ENCODE peak calls at places on chromosomes 2 and 18, in four cellular contexts. One of them, this sample, is unnamed.

GRCh38 chr2:64325852-64326577 is 127.9 kb upstream of the LGALSL start:
- DNase-seq in OCI-LY7: peak
- DNase-seq in WTC11: no peak
- DNase-seq in KBM-7: no peak
- DNase-seq in this sample: no peak

GRCh38 chr2:55302241-55302640 is 33.2 kb upstream of the MTIF2 start:
- DNase-seq in OCI-LY7: no peak
- DNase-seq in WTC11: no peak
- DNase-seq in KBM-7: no peak
- DNase-seq in this sample: no peak

GRCh38 chr2:133579295-133579694 is 11.0 kb upstream of the NCKAP5 start:
- DNase-seq in OCI-LY7: no peak
- DNase-seq in WTC11: no peak
- DNase-seq in KBM-7: no peak
- DNase-seq in this sample: no peak

GRCh38 chr18:25350561-25351201 is 1.3 kb downstream of the ZNF521 start:
- DNase-seq in OCI-LY7: peak
- DNase-seq in WTC11: peak
- DNase-seq in KBM-7: peak
- DNase-seq in this sample: no peak

GRCh38 chr2:118855451-118856279 is 8.2 kb upstream of the EN1 start:
- DNase-seq in OCI-LY7: peak
- DNase-seq in WTC11: peak
- DNase-seq in KBM-7: peak
- DNase-seq in this sample: peak

GRCh38 chr2:10738192-10738591 is 16.8 kb downstream of the ATP6V1C2 start:
- DNase-seq in OCI-LY7: no peak
- DNase-seq in WTC11: no peak
- DNase-seq in KBM-7: no peak
- DNase-seq in this sample: no peak

GRCh38 chr2:20015482-20016083 is 3.1 kb upstream of the MATN3 start:
- DNase-seq in OCI-LY7: peak
- DNase-seq in WTC11: no peak
- DNase-seq in KBM-7: peak
- DNase-seq in this sample: no peak

GRCh38 chr2:105665480-105665879 is 79.2 kb upstream of the NCK2 start:
- DNase-seq in OCI-LY7: no peak
- DNase-seq in WTC11: no peak
- DNase-seq in KBM-7: no peak
- DNase-seq in this sample: no peak

GRCh38 chr2:230912046-230912445 is 13.0 kb downstream of the GPR55 start:
- DNase-seq in OCI-LY7: no peak
- DNase-seq in WTC11: no peak
- DNase-seq in KBM-7: no peak
- DNase-seq in this sample: no peak

GRCh38 chr2:58052978-58053377 is 6.4 kb downstream of the VRK2 start:
- DNase-seq in OCI-LY7: no peak
- DNase-seq in WTC11: no peak
- DNase-seq in KBM-7: no peak
- DNase-seq in this sample: no peak

GRCh38 chr2:10054976-10055375 is 11.6 kb downstream of the KLF11 start:
- DNase-seq in OCI-LY7: no peak
- DNase-seq in WTC11: no peak
- DNase-seq in KBM-7: no peak
- DNase-seq in this sample: no peak

GRCh38 chr18:75209952-75210261 is 690 bp upstream of the TSHZ1 start:
- DNase-seq in OCI-LY7: peak
- DNase-seq in WTC11: no peak
- DNase-seq in KBM-7: no peak
- DNase-seq in this sample: no peak

GRCh38 chr2:198518935-198519334 is 714.5 kb downstream of the PLCL1 start:
- DNase-seq in OCI-LY7: peak
- DNase-seq in WTC11: no peak
- DNase-seq in KBM-7: no peak
- DNase-seq in this sample: no peak

GRCh38 chr2:27050996-27051901 is at the start of gene AGBL5:
- DNase-seq in OCI-LY7: peak
- DNase-seq in WTC11: peak
- DNase-seq in KBM-7: peak
- DNase-seq in this sample: peak

GRCh38 chr2:186129767-186130581 is 356.1 kb upstream of the ZC3H15 start:
- DNase-seq in OCI-LY7: no peak
- DNase-seq in WTC11: no peak
- DNase-seq in KBM-7: no peak
- DNase-seq in this sample: no peak

GRCh38 chr2:73823916-73824523 is 4.7 kb upstream of the STAMBP start:
- DNase-seq in OCI-LY7: peak
- DNase-seq in WTC11: no peak
- DNase-seq in KBM-7: peak
- DNase-seq in this sample: no peak

GRCh38 chr2:23926289-23926749 is 604 bp downstream of the ATAD2B start:
- DNase-seq in OCI-LY7: peak
- DNase-seq in WTC11: peak
- DNase-seq in KBM-7: no peak
- DNase-seq in this sample: no peak

GRCh38 chr18:66432636-66433035 is 171.3 kb downstream of the CDH19 start:
- DNase-seq in OCI-LY7: no peak
- DNase-seq in WTC11: no peak
- DNase-seq in KBM-7: no peak
- DNase-seq in this sample: no peak

GRCh38 chr18:42030586-42031182 is 75.7 kb downstream of the PIK3C3 start:
- DNase-seq in OCI-LY7: peak
- DNase-seq in WTC11: peak
- DNase-seq in KBM-7: peak
- DNase-seq in this sample: no peak

GRCh38 chr2:240586919-240587800 is 626 bp downstream of the CAPN10 start:
- DNase-seq in OCI-LY7: peak
- DNase-seq in WTC11: peak
- DNase-seq in KBM-7: peak
- DNase-seq in this sample: peak

GRCh38 chr2:64609229-64609994 is 44.3 kb downstream of the SERTAD2 start:
- DNase-seq in OCI-LY7: peak
- DNase-seq in WTC11: peak
- DNase-seq in KBM-7: peak
- DNase-seq in this sample: peak

GRCh38 chr2:149129433-149129832 is 90.9 kb downstream of the LYPD6B start:
- DNase-seq in OCI-LY7: peak
- DNase-seq in WTC11: no peak
- DNase-seq in KBM-7: peak
- DNase-seq in this sample: no peak

GRCh38 chr2:26558271-26559043 is 80.5 kb upstream of the OTOF start:
- DNase-seq in OCI-LY7: no peak
- DNase-seq in WTC11: no peak
- DNase-seq in KBM-7: no peak
- DNase-seq in this sample: peak

GRCh38 chr18:48955528-48956261 is 4.9 kb upstream of the SMAD7 start:
- DNase-seq in OCI-LY7: peak
- DNase-seq in WTC11: no peak
- DNase-seq in KBM-7: no peak
- DNase-seq in this sample: no peak

GRCh38 chr2:69046221-69046662 is 33.3 kb downstream of the ANTXR1 start:
- DNase-seq in OCI-LY7: no peak
- DNase-seq in WTC11: no peak
- DNase-seq in KBM-7: no peak
- DNase-seq in this sample: no peak

GRCh38 chr2:46878886-46879285 is 36.7 kb downstream of the MCFD2 start:
- DNase-seq in OCI-LY7: no peak
- DNase-seq in WTC11: peak
- DNase-seq in KBM-7: no peak
- DNase-seq in this sample: no peak